ENCODE peak calls at places on chromosomes 13 and 19, in nine cellular contexts. G, T, H, X, E, P, S, D and F are unnamed samples.

GRCh38 chr19:18009412-18010066 is 1.6 kb downstream of the ARRDC2 start:
- DNase-seq in T (no peak), G (no peak), D (no peak), P (peak), X (no peak), E (no peak), S (no peak), H (no peak), F (no peak)

GRCh38 chr19:31930401-31930800 is 415.0 kb upstream of the ZNF507 start:
- DNase-seq in D (no peak), X (no peak), P (no peak), S (no peak), G (no peak), E (no peak), H (no peak), T (no peak), F (no peak)

GRCh38 chr19:743168-743687 is 7.7 kb upstream of the MISP start:
- DNase-seq in E (peak), P (no peak), X (no peak), G (no peak), S (no peak), H (peak), T (no peak), D (peak), F (peak)

GRCh38 chr13:24627090-24627714 is 53.0 kb upstream of the ATP12A start:
- DNase-seq in S (no peak), D (peak), X (no peak), T (no peak), E (peak), H (no peak), G (no peak), P (peak), F (no peak)

GRCh38 chr19:13044160-13044853 is 49.0 kb downstream of the NFIX start:
- DNase-seq in T (peak), X (no peak), D (no peak), G (no peak), P (peak), H (no peak), E (no peak), S (no peak), F (peak)

GRCh38 chr13:74153316-74153715 is 19.1 kb upstream of the KLF12 start:
- DNase-seq in S (no peak), G (no peak), X (no peak), H (no peak), D (no peak), T (no peak), P (peak), E (no peak), F (no peak)

GRCh38 chr13:73467103-73467502 is 408.3 kb downstream of the KLF5 start:
- DNase-seq in S (no peak), G (no peak), E (no peak), X (no peak), D (no peak), P (peak), T (peak), H (no peak), F (peak)

GRCh38 chr13:109790951-109791605 is 4.7 kb upstream of the IRS2 start:
- DNase-seq in H (no peak), G (no peak), P (peak), X (no peak), T (peak), D (peak), S (peak), E (peak), F (no peak)

GRCh38 chr13:25249001-25249543 is 38.2 kb downstream of the MTMR6 start:
- DNase-seq in D (peak), S (peak), X (no peak), T (peak), H (no peak), P (peak), E (no peak), G (no peak), F (peak)

GRCh38 chr19:13055213-13056051 is 47.2 kb downstream of the LYL1 start:
- DNase-seq in T (peak), D (peak), S (no peak), H (no peak), E (no peak), G (peak), P (peak), X (peak), F (peak)

GRCh38 chr13:37295573-37295972 is 190.1 kb upstream of the CSNK1A1L start:
- DNase-seq in X (no peak), T (no peak), D (no peak), P (no peak), G (no peak), H (no peak), S (no peak), E (no peak), F (no peak)

GRCh38 chr19:4987286-4987685 is 18.4 kb downstream of the KDM4B start:
- DNase-seq in X (no peak), D (no peak), P (peak), G (no peak), E (no peak), T (no peak), H (no peak), S (no peak), F (peak)
- TF ChIP-seq CTCF in X (no peak), D (no peak), P (no peak), G (no peak), E (no peak), T (no peak), H (no peak), S (no peak), F (no peak)

GRCh38 chr13:67217914-67218313 is 12.2 kb downstream of the PCDH9 start:
- DNase-seq in H (no peak), E (no peak), T (no peak), S (no peak), P (no peak), X (no peak), D (no peak), G (no peak), F (no peak)
- H3K4me3 ChIP-seq in H (no peak), E (no peak), T (no peak), S (no peak), P (no peak), X (no peak), D (no peak), G (no peak), F (no peak)

DNA sequence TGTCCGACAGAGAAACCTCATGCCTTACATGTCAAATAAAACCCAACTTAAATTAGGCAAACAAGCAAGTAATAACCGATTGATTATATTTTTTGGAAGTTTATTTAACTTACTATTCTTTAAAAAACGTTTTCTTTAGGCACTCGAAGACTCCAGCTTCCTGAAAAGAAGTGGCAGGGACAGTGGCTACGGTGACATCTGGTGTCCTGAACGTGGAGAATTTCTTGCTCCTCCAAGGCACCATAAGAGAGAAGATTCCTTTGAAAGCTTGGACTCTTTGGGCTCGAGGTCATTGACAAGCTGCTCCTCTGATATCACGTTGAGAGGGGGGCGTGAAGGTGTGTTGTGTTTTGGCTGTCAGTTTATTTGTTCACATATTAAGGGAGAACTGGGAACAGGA is 164.4 kb downstream of the LMO7 start:
- DNase-seq in H (no peak), D (no peak), G (no peak), E (no peak), P (no peak), T (no peak), X (no peak), S (no peak), F (no peak)
- TF ChIP-seq CTCF in H (no peak), D (peak), G (no peak), E (no peak), P (no peak), T (no peak), X (no peak), S (no peak), F (no peak)

GRCh38 chr19:42091300-42092266 is 15.6 kb downstream of the ZNF574 start:
- DNase-seq in E (peak), H (no peak), X (no peak), D (no peak), S (no peak), G (no peak), P (peak), T (no peak), F (peak)
- H3K4me3 ChIP-seq in E (no peak), H (peak), X (no peak), D (no peak), S (no peak), G (no peak), P (no peak), T (no peak), F (no peak)

GRCh38 chr13:62122434-62122833 is 706.8 kb upstream of the PCDH20 start:
- DNase-seq in P (no peak), H (no peak), D (no peak), T (no peak), E (no peak), G (no peak), X (no peak), S (no peak), F (no peak)

GRCh38 chr13:62123409-62123808 is 707.8 kb upstream of the PCDH20 start:
- DNase-seq in P (no peak), E (no peak), G (no peak), X (no peak), D (no peak), S (no peak), T (no peak), H (no peak), F (no peak)

GRCh38 chr13:62125451-62125850 is 709.8 kb upstream of the PCDH20 start:
- DNase-seq in E (no peak), S (no peak), X (no peak), P (no peak), G (no peak), T (no peak), H (no peak), D (no peak), F (no peak)

DNA sequence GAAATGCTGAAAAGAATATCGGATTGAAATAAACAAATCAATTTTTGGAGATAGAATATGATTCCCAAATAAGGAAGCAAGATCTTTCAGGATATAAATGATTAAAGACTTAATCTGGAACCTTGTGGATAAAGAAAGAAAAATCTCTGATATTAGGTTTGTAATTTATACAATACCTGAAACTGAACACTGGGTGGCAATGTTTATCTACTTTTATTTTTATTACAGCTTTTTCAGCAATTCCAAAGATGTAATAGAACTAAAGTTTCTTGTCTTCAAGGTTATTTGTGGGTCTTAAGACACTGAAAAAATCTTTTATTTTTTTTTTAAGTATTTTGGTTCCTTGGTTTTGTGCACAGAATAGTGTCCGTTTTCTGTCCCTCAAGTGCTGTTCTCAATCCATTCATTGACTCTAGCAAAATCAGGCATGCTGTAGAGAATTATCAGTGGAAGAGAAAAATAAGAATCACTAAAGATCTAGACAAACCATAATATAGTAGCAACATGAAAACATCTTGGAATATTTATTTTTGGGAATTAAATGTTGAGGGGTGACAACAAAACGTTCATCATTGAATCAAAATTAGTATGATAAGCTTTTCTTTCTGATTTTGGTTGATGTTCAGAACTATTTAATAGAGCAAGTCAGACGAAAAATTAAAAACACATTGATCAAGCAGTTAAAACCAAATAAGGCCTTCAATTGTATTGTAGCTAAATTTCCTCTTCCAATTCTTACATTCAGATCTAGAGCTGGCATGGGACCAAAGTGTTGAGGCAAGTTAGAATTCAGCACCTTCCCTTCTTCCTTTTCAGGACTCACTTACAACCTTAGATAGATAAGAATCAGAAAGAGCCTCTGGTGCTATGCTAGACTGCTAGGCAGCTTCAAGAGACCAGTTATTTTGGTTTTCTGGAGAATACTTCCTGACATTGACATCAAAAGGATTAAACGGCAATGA is 704.4 kb upstream of the PCDH20 start:
- DNase-seq in P (peak), E (no peak), S (no peak), G (no peak), X (no peak), T (peak), H (peak), D (no peak), F (peak)
- TF ChIP-seq CTCF in P (peak), E (no peak), S (no peak), G (no peak), X (no peak), T (peak), H (peak), D (peak), F (no peak)

DNA sequence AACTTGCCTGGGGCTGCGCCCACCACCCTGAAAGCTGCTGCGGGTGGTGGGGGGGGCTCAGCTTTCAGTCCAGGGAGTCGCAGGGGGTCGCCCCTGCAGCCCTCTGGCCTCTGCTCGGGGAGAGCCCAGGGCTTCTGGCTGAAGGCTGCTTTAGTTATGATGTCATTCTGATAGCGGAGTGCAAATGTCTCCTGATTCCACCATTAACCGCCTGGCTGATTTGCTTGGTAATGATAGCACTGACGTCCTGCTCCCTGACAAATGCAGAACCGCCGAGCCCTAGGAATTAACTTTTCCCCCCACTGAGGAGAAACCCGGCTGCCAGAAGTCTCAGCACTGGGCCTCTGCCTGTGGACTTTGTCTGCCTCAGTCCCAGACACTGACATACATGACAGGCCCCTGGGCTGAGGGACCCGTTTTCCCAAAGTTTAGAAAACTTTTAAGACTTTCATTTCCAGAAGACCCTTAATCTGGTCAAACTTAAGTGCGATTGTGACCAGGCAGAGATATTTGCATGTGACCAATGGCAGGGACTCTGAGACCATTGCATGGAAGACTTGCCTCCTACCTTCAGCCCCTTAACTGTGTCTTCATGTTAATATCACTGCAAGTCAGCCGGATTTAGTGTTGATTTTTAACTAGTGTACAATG is 142.5 kb upstream of the ZNF536 start:
- DNase-seq in T (no peak), S (no peak), H (no peak), X (no peak), P (no peak), D (peak), G (no peak), E (no peak), F (no peak)
- H3K4me3 ChIP-seq in T (no peak), S (no peak), H (no peak), X (peak), P (no peak), D (no peak), G (no peak), E (peak), F (no peak)

DNA sequence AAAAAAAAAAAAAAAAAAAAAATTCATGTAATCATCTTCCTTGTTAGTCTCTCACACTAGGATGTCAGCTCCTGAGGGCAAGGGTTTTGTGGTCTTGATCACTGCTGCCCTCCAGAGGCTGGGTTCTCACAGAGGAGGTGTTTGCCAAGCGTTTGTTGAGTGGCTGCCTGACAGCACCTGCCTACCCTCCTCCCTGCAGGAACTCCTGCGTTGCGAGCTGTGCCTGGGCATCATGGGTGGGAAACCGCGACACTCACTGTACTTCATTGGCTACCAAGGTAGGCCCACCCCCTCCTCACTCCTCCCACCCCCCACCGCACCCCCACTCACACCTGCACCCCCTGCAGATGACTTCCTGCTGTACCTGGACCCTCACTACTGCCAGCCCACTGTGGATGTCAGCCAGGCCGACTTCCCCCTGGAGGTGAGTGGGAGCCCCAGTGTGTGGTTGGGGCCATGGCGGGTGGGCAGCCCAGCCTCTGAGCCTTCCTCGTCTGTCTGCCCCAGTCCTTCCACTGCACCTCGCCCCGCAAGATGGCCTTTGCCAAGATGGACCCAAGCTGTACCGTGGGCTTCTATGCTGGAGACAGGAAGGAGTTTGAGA is 8.1 kb downstream of the ATG4D start:
- DNase-seq in D (peak), H (no peak), G (no peak), T (no peak), S (peak), X (no peak), P (peak), E (no peak), F (peak)
- TF ChIP-seq CTCF in D (peak), H (peak), G (peak), T (peak), S (peak), X (no peak), P (peak), E (no peak), F (peak)

GRCh38 chr13:28357846-28358496 is 137.0 kb downstream of the FLT1 start:
- DNase-seq in T (no peak), X (no peak), S (no peak), P (no peak), G (no peak), D (no peak), E (no peak), H (peak), F (no peak)

GRCh38 chr13:28356506-28357064 is 138.3 kb downstream of the FLT1 start:
- DNase-seq in X (no peak), E (no peak), D (no peak), S (no peak), H (no peak), P (no peak), G (no peak), T (no peak), F (no peak)

GRCh38 chr13:28355046-28355821 is 139.7 kb downstream of the FLT1 start:
- DNase-seq in G (no peak), H (no peak), T (no peak), P (no peak), S (no peak), D (no peak), X (no peak), E (no peak), F (peak)

GRCh38 chr13:28357247-28357825 is 137.6 kb downstream of the FLT1 start:
- DNase-seq in P (no peak), T (no peak), S (no peak), D (peak), H (no peak), G (no peak), X (no peak), E (no peak), F (no peak)

GRCh38 chr13:28355822-28356371 is 139.0 kb downstream of the FLT1 start:
- DNase-seq in G (no peak), T (peak), H (peak), P (peak), X (no peak), E (no peak), D (peak), S (no peak), F (peak)
- H3K4me3 ChIP-seq in G (no peak), T (no peak), H (no peak), P (no peak), X (no peak), E (no peak), D (no peak), S (no peak), F (no peak)